ENCODE peak calls at places on chromosomes 5 and 9, in four cellular contexts. C is trophoblast cell, N is IMR-90, X is mesenchymal stem cell. G is an unnamed sample.
A peak's percentile ranks its signal among the peaks of the same experiment; 100 is the strongest.

GRCh38 chr5:177087707-177088005 is 941 bp downstream of the FGFR4 start:
- DNase-seq in C (no peak), N (no peak), X (no peak), G (no peak)

GRCh38 chr5:53378590-53379247 is 101.7 kb upstream of the FST start:
- DNase-seq in C (no peak), N (peak; percentile 90), X (peak; percentile 60), G (no peak)

GRCh38 chr5:173693670-173694069 is 77.2 kb upstream of the BOD1 start:
- DNase-seq in C (no peak), N (no peak), X (no peak), G (no peak)

GRCh38 chr5:159240301-159240870 is 22.7 kb upstream of the UBLCP1 start:
- DNase-seq in C (no peak), N (peak; percentile 42), X (peak; percentile 68), G (peak; percentile 39)

GRCh38 chr5:3377176-3377575 is 218.5 kb upstream of the IRX1 start:
- DNase-seq in C (no peak), N (no peak), X (no peak), G (no peak)

GRCh38 chr9:93292288-93292615 is 108.3 kb downstream of the WNK2 start:
- DNase-seq in C (no peak), N (no peak), X (no peak), G (no peak)

GRCh38 chr9:27701664-27702063 is 128.4 kb upstream of the C9orf72 start:
- DNase-seq in C (no peak), N (no peak), X (no peak), G (no peak)

GRCh38 chr5:169970911-169971436 is 9.3 kb downstream of the INSYN2B start:
- DNase-seq in C (no peak), N (peak; percentile 82), X (peak; percentile 90), G (peak; percentile 67)

GRCh38 chr9:81619353-81620008 is 69.9 kb downstream of the TLE1 start:
- DNase-seq in C (no peak), N (peak; percentile 98), X (peak; percentile 95), G (no peak)

DNA sequence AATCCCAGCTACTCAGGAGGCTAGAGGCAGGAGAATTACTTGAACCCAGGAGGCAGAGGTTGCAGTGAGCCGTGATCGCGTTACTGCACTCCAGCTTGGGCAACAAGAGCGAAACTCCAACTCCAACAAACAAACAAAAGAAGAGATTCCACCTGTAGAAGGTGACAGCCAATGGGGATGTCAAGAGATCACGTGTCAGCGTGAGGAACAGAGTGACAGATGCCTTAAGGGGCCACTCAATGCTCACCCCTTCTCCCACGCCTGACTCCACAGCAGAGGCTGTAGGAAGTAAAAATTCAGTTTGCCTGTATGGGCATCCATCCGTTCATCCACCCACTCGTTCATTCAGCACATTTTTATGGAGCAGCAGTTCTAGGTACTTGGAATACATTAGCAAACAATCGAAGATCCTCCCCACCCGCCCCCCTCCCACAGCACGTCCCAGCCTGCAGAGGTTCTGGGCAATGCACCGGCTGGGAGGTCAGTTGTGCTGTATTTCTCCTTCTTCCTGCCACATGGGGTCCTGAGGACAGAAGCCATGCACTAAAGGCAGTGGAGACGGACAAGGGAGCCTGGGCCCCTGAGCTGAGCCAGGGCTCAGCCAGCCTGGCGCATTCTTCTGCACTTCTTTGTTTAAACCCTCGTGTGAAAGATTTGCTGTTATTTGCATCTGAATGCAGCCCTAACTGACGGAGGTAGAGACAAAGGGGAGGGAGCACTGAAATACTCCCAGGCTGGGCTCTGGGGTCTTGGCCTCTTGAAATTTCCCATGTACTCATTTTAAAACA is 11.3 kb upstream of the RNF130 start:
- DNase-seq in C (no peak), N (no peak), X (no peak), G (peak; percentile 84)
- H2BK5ac ChIP-seq in C (no peak overlapping the region), N (no peak overlapping the region), X (no peak overlapping the region), G (no peak overlapping the region)

DNA sequence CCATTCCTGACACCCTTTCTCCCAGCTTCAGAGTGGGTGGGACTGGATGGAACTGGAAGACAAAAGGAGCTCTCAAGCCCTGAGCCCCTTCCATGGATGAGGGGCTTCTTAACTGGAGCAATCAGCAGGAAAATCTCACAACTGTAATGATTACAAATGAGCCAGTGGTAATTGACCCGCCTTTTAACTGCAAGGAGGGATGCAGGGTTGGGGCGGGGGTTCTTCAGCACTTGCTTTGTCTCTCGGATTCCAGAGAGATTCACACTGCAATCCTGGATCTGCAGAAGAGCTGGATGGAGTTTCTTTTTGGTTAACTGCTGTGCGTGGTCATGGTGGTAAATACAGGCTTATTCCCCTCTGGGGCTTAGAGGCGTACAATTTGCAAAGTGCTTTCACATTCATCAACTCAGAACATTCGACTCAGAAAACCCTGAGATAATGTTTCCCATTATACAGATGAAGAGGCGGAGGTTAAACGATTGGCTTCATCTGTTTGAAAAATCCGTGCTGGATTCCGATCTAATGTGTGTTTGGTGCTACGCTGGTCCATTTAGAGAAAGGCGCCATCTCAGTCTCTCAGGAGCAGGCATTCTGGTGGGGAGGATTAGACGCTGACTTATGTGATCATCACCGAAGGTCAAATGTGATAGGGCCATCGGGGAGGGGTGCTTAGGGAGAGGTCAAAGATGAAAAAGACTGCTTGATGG is 160.2 kb upstream of the SHB start:
- DNase-seq in C (no peak), N (no peak), X (no peak), G (peak; percentile 37)
- H3K4me1 ChIP-seq in C (peaks cover 14% of the 10 kb centered on the region), N (peaks cover 2% of the 10 kb centered on the region), X (peaks cover 12% of the 10 kb centered on the region), G (peaks cover 16% of the 10 kb centered on the region)

GRCh38 chr9:130299785-130300615 is 34.4 kb downstream of the HMCN2 start:
- DNase-seq in C (no peak), N (no peak), X (no peak), G (no peak)

GRCh38 chr9:130298663-130299279 is 33.2 kb downstream of the HMCN2 start:
- DNase-seq in C (no peak), N (no peak), X (peak; percentile 16), G (peak; percentile 74)

GRCh38 chr9:130301483-130302286 is 36.1 kb downstream of the HMCN2 start:
- DNase-seq in C (no peak), N (peak; percentile 33), X (no peak), G (peak; percentile 17)

GRCh38 chr9:130302785-130303612 is 37.4 kb downstream of the HMCN2 start:
- DNase-seq in C (no peak), N (no peak), X (no peak), G (no peak)

DNA sequence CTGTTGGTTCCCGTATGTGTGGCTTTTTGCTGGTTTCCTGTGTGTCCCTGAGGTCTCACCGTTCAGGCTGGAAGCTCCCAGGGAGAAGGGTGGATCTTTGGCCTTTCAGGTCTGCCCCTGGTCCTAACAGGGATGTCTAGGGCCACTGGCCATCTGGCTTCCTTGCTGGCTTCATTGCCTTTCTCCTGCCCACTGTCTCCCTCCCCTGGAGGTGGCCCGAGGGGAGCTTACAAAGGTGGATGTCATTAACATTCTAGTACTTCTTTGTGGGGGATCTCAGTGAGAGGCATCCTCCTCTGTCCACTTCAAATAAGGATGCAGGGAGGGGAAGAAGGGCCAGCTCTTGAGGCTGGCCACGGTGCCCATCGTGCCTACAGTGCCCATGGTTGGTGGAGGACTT is 35.2 kb downstream of the HMCN2 start:
- DNase-seq in C (no peak), N (no peak), X (no peak), G (no peak)
- H2BK5ac ChIP-seq in C (no peak overlapping the region), N (no peak overlapping the region), X (no peak overlapping the region), G (no peak overlapping the region)

DNA sequence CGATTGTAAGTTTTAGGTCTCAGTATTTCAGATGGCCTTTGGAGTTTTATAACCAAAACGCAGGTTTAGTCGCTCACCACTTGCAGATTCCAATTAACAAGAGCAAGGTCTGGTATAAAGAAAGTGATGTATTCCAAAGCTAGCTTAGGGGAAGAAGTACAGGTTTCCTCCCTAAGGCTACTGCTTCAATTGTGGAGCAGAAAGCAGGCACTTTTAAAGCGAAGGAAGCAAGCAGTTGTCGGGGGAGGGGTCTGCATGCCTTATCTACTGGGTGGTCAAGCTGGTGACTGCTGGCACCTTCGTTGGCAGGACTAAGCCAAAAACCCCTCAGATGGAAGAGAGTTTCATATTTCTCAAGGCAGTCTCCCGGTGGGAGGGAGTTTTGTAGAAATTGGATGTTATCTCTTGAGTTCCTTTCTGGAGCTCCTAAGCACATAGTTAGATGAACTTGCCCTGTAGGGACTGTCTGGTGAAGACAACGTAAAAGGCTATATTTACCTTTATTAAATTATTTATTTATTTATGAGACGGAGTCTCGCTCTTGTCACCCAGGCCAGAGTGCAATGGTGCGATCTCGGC is 1.6 kb upstream of the TMEM245 start:
- DNase-seq in C (no peak), N (no peak), X (no peak), G (peak; percentile 42)
- H3K4me1 ChIP-seq in C (peaks cover 3% of the 10 kb centered on the region), N (no peaks in the 10 kb centered on the region), X (peaks cover 2% of the 10 kb centered on the region), G (peaks cover 9% of the 10 kb centered on the region)

GRCh38 chr9:116278326-116278725 is 124.7 kb downstream of the PAPPA start:
- DNase-seq in C (no peak), N (no peak), X (peak; percentile 50), G (no peak)

GRCh38 chr9:116276651-116277121 is 123.1 kb downstream of the PAPPA start:
- DNase-seq in C (no peak), N (no peak), X (no peak), G (peak; percentile 70)

GRCh38 chr9:116282598-116282997 is 129.0 kb downstream of the PAPPA start:
- DNase-seq in C (no peak), N (no peak), X (no peak), G (no peak)

GRCh38 chr9:116280529-116280928 is 126.9 kb downstream of the PAPPA start:
- DNase-seq in C (peak; percentile 38), N (peak; percentile 27), X (peak; percentile 54), G (no peak)

DNA sequence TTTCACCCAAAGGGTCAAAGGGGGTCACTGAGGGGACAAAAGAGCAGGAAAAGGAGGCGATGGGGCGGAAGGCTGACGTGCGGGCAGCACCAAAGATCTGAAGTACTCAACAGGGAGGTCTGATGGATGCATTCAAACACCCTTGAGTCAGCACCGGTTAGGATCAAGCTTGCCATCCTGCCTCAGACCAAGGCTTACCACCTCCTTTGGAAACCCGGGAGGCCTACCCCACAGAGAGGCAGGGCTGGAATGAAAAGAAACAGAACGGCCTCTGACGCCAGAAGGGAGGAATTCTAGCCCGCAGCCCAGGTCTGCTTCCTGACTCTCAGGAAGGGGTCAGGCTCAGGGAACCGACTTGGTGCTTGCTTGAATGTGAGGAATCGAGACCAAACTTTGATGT is 125.6 kb downstream of the PAPPA start:
- DNase-seq in C (peak; percentile 86), N (no peak), X (peak; percentile 80), G (peak; percentile 92)
- H2BK5ac ChIP-seq in C (peak overlapping the region; percentile 71), N (no peak overlapping the region), X (no peak overlapping the region), G (no peak overlapping the region)

DNA sequence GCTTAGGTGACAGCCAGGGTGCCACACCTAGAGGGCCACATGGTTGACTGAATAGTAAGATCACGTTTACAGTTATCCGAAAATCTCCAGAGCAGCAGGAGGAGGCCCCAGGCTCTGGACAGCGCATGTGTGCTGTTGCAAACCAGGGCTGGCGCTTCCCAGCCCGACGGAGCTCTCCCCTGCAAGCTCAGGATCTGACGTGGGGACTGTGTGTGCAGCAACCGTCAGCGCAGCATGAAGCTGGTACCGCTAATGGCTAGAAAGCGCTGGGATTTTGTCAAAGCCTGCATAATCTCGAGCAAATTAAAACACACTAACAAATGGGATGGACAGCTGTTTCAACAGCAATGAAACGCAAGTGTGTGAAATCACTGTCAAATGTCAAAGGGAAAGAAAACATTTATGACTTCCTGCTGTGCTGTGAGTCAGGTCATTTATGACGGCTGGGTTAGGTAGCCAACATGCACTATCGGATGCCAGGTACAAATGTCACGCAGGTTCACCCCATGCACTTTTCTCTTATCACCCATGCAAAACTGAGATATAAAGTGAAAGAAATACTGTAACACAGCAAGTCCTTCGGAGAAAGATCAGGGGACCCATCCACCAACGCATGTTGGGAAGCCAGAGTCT is 7.5 kb downstream of the SURF4 start:
- DNase-seq in C (no peak), N (no peak), X (no peak), G (no peak)
- H3K4me1 ChIP-seq in C (peaks cover 6% of the 10 kb centered on the region), N (peaks cover 12% of the 10 kb centered on the region), X (peaks cover 60% of the 10 kb centered on the region), G (no peaks in the 10 kb centered on the region)

G was measured in mesendoderm.